ENCODE peak calls at places on chromosomes 11 and 22, in ten cellular contexts. One of them, this sample, is unnamed.

GRCh38 chr22:39598017-39598965 is 27.7 kb downstream of the CACNA1I start:
- DNase-seq in retina: no peak
- DNase-seq in activated T-cell treated with anti-CD3 and anti-CD28 coated beads, Interleukin-2, amount 50 U/mL, for 1 hour: peak
- DNase-seq in HS-5: no peak
- DNase-seq in left ventricle myocardium inferior: no peak
- DNase-seq in GM13977: peak
- DNase-seq in K562: peak
- DNase-seq in mammary epithelial cell: peak
- DNase-seq in ovary: peak
- DNase-seq in NCI-H1436 treated with DMSO at 0.1 percent for 48 hours: no peak
- DNase-seq in this sample: peak

GRCh38 chr11:130510407-130511006 is 62.1 kb downstream of the ADAMTS15 start:
- DNase-seq in ovary: no peak
- DNase-seq in GM13977: no peak
- DNase-seq in HS-5: no peak
- DNase-seq in retina: no peak
- DNase-seq in K562: no peak
- DNase-seq in left ventricle myocardium inferior: peak
- DNase-seq in NCI-H1436 treated with DMSO at 0.1 percent for 48 hours: no peak
- DNase-seq in mammary epithelial cell: no peak
- DNase-seq in activated T-cell treated with anti-CD3 and anti-CD28 coated beads, Interleukin-2, amount 50 U/mL, for 1 hour: no peak
- DNase-seq in this sample: no peak

GRCh38 chr22:19772673-19773469 is 12.3 kb downstream of the TBX1 start:
- DNase-seq in retina: peak
- DNase-seq in NCI-H1436 treated with DMSO at 0.1 percent for 48 hours: no peak
- DNase-seq in ovary: no peak
- DNase-seq in activated T-cell treated with anti-CD3 and anti-CD28 coated beads, Interleukin-2, amount 50 U/mL, for 1 hour: no peak
- DNase-seq in left ventricle myocardium inferior: no peak
- DNase-seq in mammary epithelial cell: no peak
- DNase-seq in HS-5: no peak
- DNase-seq in K562: peak
- DNase-seq in GM13977: no peak
- DNase-seq in this sample: no peak

GRCh38 chr22:21837184-21837979 is 30.1 kb downstream of the MAPK1 start:
- DNase-seq in left ventricle myocardium inferior: no peak
- DNase-seq in retina: peak
- DNase-seq in GM13977: no peak
- DNase-seq in HS-5: peak
- DNase-seq in activated T-cell treated with anti-CD3 and anti-CD28 coated beads, Interleukin-2, amount 50 U/mL, for 1 hour: no peak
- DNase-seq in mammary epithelial cell: peak
- DNase-seq in NCI-H1436 treated with DMSO at 0.1 percent for 48 hours: no peak
- DNase-seq in ovary: no peak
- DNase-seq in K562: no peak
- DNase-seq in this sample: no peak

GRCh38 chr11:65493367-65494176 is 5.3 kb upstream of the MALAT1 start:
- DNase-seq in HS-5: peak
- DNase-seq in activated T-cell treated with anti-CD3 and anti-CD28 coated beads, Interleukin-2, amount 50 U/mL, for 1 hour: no peak
- DNase-seq in GM13977: no peak
- DNase-seq in left ventricle myocardium inferior: peak
- DNase-seq in mammary epithelial cell: peak
- DNase-seq in NCI-H1436 treated with DMSO at 0.1 percent for 48 hours: no peak
- DNase-seq in retina: peak
- DNase-seq in K562: peak
- DNase-seq in ovary: peak
- DNase-seq in this sample: peak

GRCh38 chr22:36017661-36018091 is 10.9 kb downstream of the RBFOX2 start:
- DNase-seq in ovary: no peak
- DNase-seq in K562: no peak
- DNase-seq in HS-5: no peak
- DNase-seq in activated T-cell treated with anti-CD3 and anti-CD28 coated beads, Interleukin-2, amount 50 U/mL, for 1 hour: no peak
- DNase-seq in GM13977: no peak
- DNase-seq in NCI-H1436 treated with DMSO at 0.1 percent for 48 hours: peak
- DNase-seq in left ventricle myocardium inferior: no peak
- DNase-seq in retina: no peak
- DNase-seq in mammary epithelial cell: no peak
- DNase-seq in this sample: no peak

GRCh38 chr22:38461057-38461413 is 6.0 kb upstream of the KCNJ4 start:
- DNase-seq in left ventricle myocardium inferior: no peak
- DNase-seq in GM13977: no peak
- DNase-seq in retina: no peak
- DNase-seq in ovary: no peak
- DNase-seq in activated T-cell treated with anti-CD3 and anti-CD28 coated beads, Interleukin-2, amount 50 U/mL, for 1 hour: no peak
- DNase-seq in K562: no peak
- DNase-seq in mammary epithelial cell: no peak
- DNase-seq in HS-5: no peak
- DNase-seq in NCI-H1436 treated with DMSO at 0.1 percent for 48 hours: no peak
- DNase-seq in this sample: no peak

GRCh38 chr11:34049058-34049457 is 2.5 kb upstream of the CAPRIN1 start:
- DNase-seq in mammary epithelial cell: no peak
- DNase-seq in ovary: no peak
- DNase-seq in activated T-cell treated with anti-CD3 and anti-CD28 coated beads, Interleukin-2, amount 50 U/mL, for 1 hour: no peak
- DNase-seq in HS-5: no peak
- DNase-seq in retina: no peak
- DNase-seq in K562: no peak
- DNase-seq in GM13977: no peak
- DNase-seq in NCI-H1436 treated with DMSO at 0.1 percent for 48 hours: no peak
- DNase-seq in left ventricle myocardium inferior: no peak
- DNase-seq in this sample: no peak

GRCh38 chr11:3922056-3922455 is 66.6 kb downstream of the STIM1 start:
- DNase-seq in activated T-cell treated with anti-CD3 and anti-CD28 coated beads, Interleukin-2, amount 50 U/mL, for 1 hour: no peak
- DNase-seq in retina: no peak
- DNase-seq in left ventricle myocardium inferior: no peak
- DNase-seq in HS-5: no peak
- DNase-seq in ovary: no peak
- DNase-seq in NCI-H1436 treated with DMSO at 0.1 percent for 48 hours: no peak
- DNase-seq in mammary epithelial cell: no peak
- DNase-seq in K562: no peak
- DNase-seq in GM13977: no peak
- DNase-seq in this sample: no peak

GRCh38 chr11:17036666-17037658 is 22.7 kb upstream of the PLEKHA7 start:
- DNase-seq in NCI-H1436 treated with DMSO at 0.1 percent for 48 hours: no peak
- DNase-seq in ovary: no peak
- DNase-seq in mammary epithelial cell: no peak
- DNase-seq in left ventricle myocardium inferior: no peak
- DNase-seq in HS-5: no peak
- DNase-seq in retina: no peak
- DNase-seq in activated T-cell treated with anti-CD3 and anti-CD28 coated beads, Interleukin-2, amount 50 U/mL, for 1 hour: no peak
- DNase-seq in GM13977: no peak
- DNase-seq in K562: peak
- DNase-seq in this sample: no peak

GRCh38 chr11:93212094-93212493 is 14.3 kb upstream of the SLC36A4 start:
- DNase-seq in mammary epithelial cell: no peak
- DNase-seq in activated T-cell treated with anti-CD3 and anti-CD28 coated beads, Interleukin-2, amount 50 U/mL, for 1 hour: no peak
- DNase-seq in ovary: no peak
- DNase-seq in K562: no peak
- DNase-seq in GM13977: no peak
- DNase-seq in retina: no peak
- DNase-seq in NCI-H1436 treated with DMSO at 0.1 percent for 48 hours: no peak
- DNase-seq in HS-5: no peak
- DNase-seq in left ventricle myocardium inferior: no peak
- DNase-seq in this sample: no peak

GRCh38 chr11:38814670-38815069 is 2216.6 kb upstream of the RAG2 start:
- DNase-seq in ovary: no peak
- DNase-seq in mammary epithelial cell: peak
- DNase-seq in retina: no peak
- DNase-seq in left ventricle myocardium inferior: no peak
- DNase-seq in NCI-H1436 treated with DMSO at 0.1 percent for 48 hours: no peak
- DNase-seq in GM13977: no peak
- DNase-seq in HS-5: peak
- DNase-seq in K562: no peak
- DNase-seq in activated T-cell treated with anti-CD3 and anti-CD28 coated beads, Interleukin-2, amount 50 U/mL, for 1 hour: no peak
- DNase-seq in this sample: no peak

GRCh38 chr11:126702987-126703386 is 297.6 kb downstream of the KIRREL3 start:
- DNase-seq in HS-5: no peak
- DNase-seq in left ventricle myocardium inferior: peak
- DNase-seq in GM13977: no peak
- DNase-seq in ovary: no peak
- DNase-seq in K562: no peak
- DNase-seq in retina: peak
- DNase-seq in NCI-H1436 treated with DMSO at 0.1 percent for 48 hours: no peak
- DNase-seq in mammary epithelial cell: no peak
- DNase-seq in activated T-cell treated with anti-CD3 and anti-CD28 coated beads, Interleukin-2, amount 50 U/mL, for 1 hour: no peak
- DNase-seq in this sample: no peak

GRCh38 chr22:44523981-44524759 is 26.1 kb upstream of the RTL6 start:
- DNase-seq in NCI-H1436 treated with DMSO at 0.1 percent for 48 hours: no peak
- DNase-seq in GM13977: no peak
- DNase-seq in retina: no peak
- DNase-seq in ovary: peak
- DNase-seq in mammary epithelial cell: no peak
- DNase-seq in activated T-cell treated with anti-CD3 and anti-CD28 coated beads, Interleukin-2, amount 50 U/mL, for 1 hour: no peak
- DNase-seq in K562: no peak
- DNase-seq in left ventricle myocardium inferior: peak
- DNase-seq in HS-5: peak
- DNase-seq in this sample: peak

GRCh38 chr11:22466809-22467208 is 128.6 kb downstream of the SLC17A6 start:
- DNase-seq in retina: peak
- DNase-seq in K562: no peak
- DNase-seq in activated T-cell treated with anti-CD3 and anti-CD28 coated beads, Interleukin-2, amount 50 U/mL, for 1 hour: no peak
- DNase-seq in ovary: no peak
- DNase-seq in left ventricle myocardium inferior: no peak
- DNase-seq in mammary epithelial cell: peak
- DNase-seq in GM13977: no peak
- DNase-seq in HS-5: peak
- DNase-seq in NCI-H1436 treated with DMSO at 0.1 percent for 48 hours: no peak
- DNase-seq in this sample: peak

GRCh38 chr22:39503590-39503989 is 1.5 kb downstream of the MIEF1 start:
- DNase-seq in NCI-H1436 treated with DMSO at 0.1 percent for 48 hours: no peak
- DNase-seq in activated T-cell treated with anti-CD3 and anti-CD28 coated beads, Interleukin-2, amount 50 U/mL, for 1 hour: no peak
- DNase-seq in ovary: no peak
- DNase-seq in retina: no peak
- DNase-seq in GM13977: no peak
- DNase-seq in HS-5: no peak
- DNase-seq in K562: no peak
- DNase-seq in mammary epithelial cell: no peak
- DNase-seq in left ventricle myocardium inferior: no peak
- DNase-seq in this sample: no peak

GRCh38 chr11:24592342-24592741 is 95.5 kb downstream of the LUZP2 start:
- DNase-seq in K562: no peak
- DNase-seq in mammary epithelial cell: no peak
- DNase-seq in activated T-cell treated with anti-CD3 and anti-CD28 coated beads, Interleukin-2, amount 50 U/mL, for 1 hour: no peak
- DNase-seq in GM13977: no peak
- DNase-seq in left ventricle myocardium inferior: no peak
- DNase-seq in HS-5: no peak
- DNase-seq in ovary: no peak
- DNase-seq in retina: no peak
- DNase-seq in NCI-H1436 treated with DMSO at 0.1 percent for 48 hours: no peak
- DNase-seq in this sample: no peak

GRCh38 chr11:64148917-64149617 is 16.8 kb downstream of the MACROD1 start:
- DNase-seq in retina: no peak
- DNase-seq in HS-5: no peak
- DNase-seq in left ventricle myocardium inferior: no peak
- DNase-seq in mammary epithelial cell: no peak
- DNase-seq in ovary: no peak
- DNase-seq in activated T-cell treated with anti-CD3 and anti-CD28 coated beads, Interleukin-2, amount 50 U/mL, for 1 hour: no peak
- DNase-seq in K562: no peak
- DNase-seq in GM13977: no peak
- DNase-seq in NCI-H1436 treated with DMSO at 0.1 percent for 48 hours: no peak
- DNase-seq in this sample: no peak

GRCh38 chr22:26291940-26292666 is 122.8 kb downstream of the SEZ6L start:
- DNase-seq in activated T-cell treated with anti-CD3 and anti-CD28 coated beads, Interleukin-2, amount 50 U/mL, for 1 hour: no peak
- DNase-seq in left ventricle myocardium inferior: no peak
- DNase-seq in retina: no peak
- DNase-seq in K562: no peak
- DNase-seq in GM13977: no peak
- DNase-seq in NCI-H1436 treated with DMSO at 0.1 percent for 48 hours: no peak
- DNase-seq in HS-5: no peak
- DNase-seq in ovary: no peak
- DNase-seq in mammary epithelial cell: no peak
- DNase-seq in this sample: no peak

GRCh38 chr22:49321477-49322055 is 506.1 kb downstream of the BRD1 start:
- DNase-seq in retina: peak
- DNase-seq in ovary: no peak
- DNase-seq in K562: no peak
- DNase-seq in left ventricle myocardium inferior: no peak
- DNase-seq in activated T-cell treated with anti-CD3 and anti-CD28 coated beads, Interleukin-2, amount 50 U/mL, for 1 hour: no peak
- DNase-seq in GM13977: no peak
- DNase-seq in NCI-H1436 treated with DMSO at 0.1 percent for 48 hours: no peak
- DNase-seq in mammary epithelial cell: no peak
- DNase-seq in HS-5: no peak
- DNase-seq in this sample: no peak

GRCh38 chr11:105229257-105229656 is 89.7 kb upstream of the CARD18 start:
- DNase-seq in HS-5: peak
- DNase-seq in GM13977: no peak
- DNase-seq in mammary epithelial cell: peak
- DNase-seq in NCI-H1436 treated with DMSO at 0.1 percent for 48 hours: no peak
- DNase-seq in activated T-cell treated with anti-CD3 and anti-CD28 coated beads, Interleukin-2, amount 50 U/mL, for 1 hour: no peak
- DNase-seq in ovary: no peak
- DNase-seq in K562: no peak
- DNase-seq in retina: no peak
- DNase-seq in left ventricle myocardium inferior: no peak
- DNase-seq in this sample: no peak

GRCh38 chr11:90178751-90179150 is 44.1 kb downstream of the CHORDC1 start:
- DNase-seq in left ventricle myocardium inferior: no peak
- DNase-seq in mammary epithelial cell: peak
- DNase-seq in GM13977: no peak
- DNase-seq in K562: no peak
- DNase-seq in ovary: no peak
- DNase-seq in retina: no peak
- DNase-seq in NCI-H1436 treated with DMSO at 0.1 percent for 48 hours: no peak
- DNase-seq in HS-5: no peak
- DNase-seq in activated T-cell treated with anti-CD3 and anti-CD28 coated beads, Interleukin-2, amount 50 U/mL, for 1 hour: no peak
- DNase-seq in this sample: peak

GRCh38 chr11:69554849-69555248 is 73.4 kb downstream of the LINC01488 start:
- DNase-seq in GM13977: no peak
- DNase-seq in ovary: no peak
- DNase-seq in mammary epithelial cell: no peak
- DNase-seq in K562: no peak
- DNase-seq in left ventricle myocardium inferior: no peak
- DNase-seq in NCI-H1436 treated with DMSO at 0.1 percent for 48 hours: no peak
- DNase-seq in retina: peak
- DNase-seq in HS-5: no peak
- DNase-seq in activated T-cell treated with anti-CD3 and anti-CD28 coated beads, Interleukin-2, amount 50 U/mL, for 1 hour: no peak
- DNase-seq in this sample: no peak

GRCh38 chr11:14554959-14555358 is 34.8 kb upstream of the PSMA1 start:
- DNase-seq in K562: no peak
- DNase-seq in ovary: no peak
- DNase-seq in retina: no peak
- DNase-seq in GM13977: no peak
- DNase-seq in NCI-H1436 treated with DMSO at 0.1 percent for 48 hours: no peak
- DNase-seq in mammary epithelial cell: no peak
- DNase-seq in left ventricle myocardium inferior: no peak
- DNase-seq in HS-5: no peak
- DNase-seq in activated T-cell treated with anti-CD3 and anti-CD28 coated beads, Interleukin-2, amount 50 U/mL, for 1 hour: no peak
- DNase-seq in this sample: no peak

GRCh38 chr11:2592559-2593392 is 107.0 kb downstream of the KCNQ1OT1 start:
- DNase-seq in K562: no peak
- DNase-seq in retina: no peak
- DNase-seq in NCI-H1436 treated with DMSO at 0.1 percent for 48 hours: no peak
- DNase-seq in left ventricle myocardium inferior: no peak
- DNase-seq in activated T-cell treated with anti-CD3 and anti-CD28 coated beads, Interleukin-2, amount 50 U/mL, for 1 hour: no peak
- DNase-seq in GM13977: peak
- DNase-seq in HS-5: no peak
- DNase-seq in ovary: peak
- DNase-seq in mammary epithelial cell: no peak
- DNase-seq in this sample: no peak